ENCODE peak calls at places on chromosome 2, in five cellular contexts. D is Right ventricle myocardium superior, V is LoVo, E is DMS79, I is GM19239. O is an unnamed sample.
A peak's percentile ranks its signal among the peaks of the same experiment; 100 is the strongest.

GRCh38 chr2:180472133-180472532 is 465.0 kb upstream of the CWC22 start:
- DNase-seq in D (no peak), V (no peak), E (no peak), I (no peak), O (no peak)

GRCh38 chr2:25201265-25201664 is 32.9 kb upstream of the POMC start:
- DNase-seq in D (no peak), V (no peak), E (no peak), I (no peak), O (no peak)

GRCh38 chr2:71347517-71347916 is 15.9 kb downstream of the ZNF638 start:
- DNase-seq in D (no peak), V (no peak), E (no peak), I (no peak), O (no peak)

GRCh38 chr2:36486546-36487044 is 111.4 kb downstream of the FEZ2 start:
- DNase-seq in D (no peak), V (no peak), E (no peak), I (no peak), O (peak; percentile 69)

GRCh38 chr2:131063501-131064283 is 29.6 kb downstream of the FAM168B start:
- DNase-seq in D (no peak), V (no peak), E (no peak), I (no peak), O (no peak)

GRCh38 chr2:47008381-47009280 is 93.0 kb upstream of the MCFD2 start:
- DNase-seq in D (peak; percentile 67), V (no peak), E (peak; percentile 96), I (no peak), O (no peak)

GRCh38 chr2:60629263-60629662 is 75.8 kb upstream of the BCL11A start:
- DNase-seq in D (no peak), V (no peak), E (no peak), I (no peak), O (no peak)

GRCh38 chr2:229896857-229897256 is 25.0 kb downstream of the TRIP12 start:
- DNase-seq in D (no peak), V (no peak), E (no peak), I (no peak), O (no peak)

GRCh38 chr2:88537640-88538039 is 85.1 kb upstream of the FOXI3 start:
- DNase-seq in D (no peak), V (no peak), E (no peak), I (no peak), O (no peak)

GRCh38 chr2:64402876-64403275 is 51.1 kb upstream of the LGALSL start:
- DNase-seq in D (no peak), V (peak; percentile 14), E (no peak), I (no peak), O (no peak)